ENCODE peak calls at places on chromosomes 3 and 15, in five cellular contexts. K, P, J, B and S are unnamed samples.
A peak's percentile ranks its signal among the peaks of the same experiment; 100 is the strongest.

GRCh38 chr3:133759740-133760069 is 13.5 kb downstream of the TF start:
- DNase-seq in K (no peak), P (no peak), J (no peak), B (no peak), S (no peak)

GRCh38 chr3:25678581-25678980 is 13.9 kb upstream of the TOP2B start:
- DNase-seq in K (no peak), P (no peak), J (no peak), B (no peak), S (no peak)

GRCh38 chr3:11826628-11827265 is 19.9 kb downstream of the TAMM41 start:
- DNase-seq in K (no peak), P (peak; percentile 79), J (peak; percentile 79), B (no peak), S (no peak)

GRCh38 chr15:71705151-71705550 is 105.2 kb upstream of the NR2E3 start:
- DNase-seq in K (peak; percentile 33), P (no peak), J (peak; percentile 28), B (no peak), S (peak; percentile 89)

GRCh38 chr15:92915766-92916435 is 15.8 kb downstream of the CHD2 start:
- DNase-seq in K (no peak), P (peak; percentile 83), J (peak; percentile 47), B (no peak), S (peak; percentile 72)

GRCh38 chr15:101684384-101684783 is 32.2 kb upstream of the TM2D3 start:
- DNase-seq in K (no peak), P (peak; percentile 91), J (peak; percentile 82), B (peak; percentile 92), S (no peak)

GRCh38 chr15:31203999-31204398 is 102.5 kb upstream of the TRPM1 start:
- DNase-seq in K (no peak), P (no peak), J (no peak), B (no peak), S (no peak)

GRCh38 chr15:57306305-57306943 is 69.9 kb upstream of the CGNL1 start:
- DNase-seq in K (peak; percentile 93), P (peak; percentile 90), J (peak; percentile 28), B (peak; percentile 65), S (peak; percentile 91)

GRCh38 chr3:27666708-27667107 is 55.4 kb downstream of the EOMES start:
- DNase-seq in K (peak; percentile 87), P (peak; percentile 35), J (peak; percentile 80), B (peak; percentile 56), S (peak; percentile 90)

GRCh38 chr3:158702815-158703481 is 29.3 kb downstream of the RARRES1 start:
- DNase-seq in K (no peak), P (no peak), J (peak; percentile 85), B (peak; percentile 60), S (no peak)

GRCh38 chr3:157501863-157502262 is 1.4 kb downstream of the VEPH1 start:
- DNase-seq in K (peak; percentile 32), P (no peak), J (no peak), B (no peak), S (peak; percentile 64)

GRCh38 chr3:111616417-111617105 is 21.4 kb upstream of the ZBED2 start:
- DNase-seq in K (no peak), P (peak; percentile 19), J (peak; percentile 18), B (no peak), S (no peak)

GRCh38 chr15:73284073-73284472 is 84.7 kb downstream of the HCN4 start:
- DNase-seq in K (no peak), P (peak; percentile 47), J (peak; percentile 43), B (no peak), S (no peak)

GRCh38 chr3:87233805-87234204 is 6.7 kb downstream of the CHMP2B start:
- DNase-seq in K (no peak), P (no peak), J (no peak), B (no peak), S (no peak)

GRCh38 chr3:134352031-134352671 is 22.1 kb downstream of the AMOTL2 start:
- DNase-seq in K (no peak), P (peak; percentile 100), J (no peak), B (no peak), S (peak; percentile 79)

GRCh38 chr15:74444106-74445062 is 10.6 kb upstream of the SEMA7A start:
- DNase-seq in K (no peak), P (no peak), J (no peak), B (no peak), S (no peak)

GRCh38 chr3:101381809-101382208 is 61.4 kb upstream of the IMPG2 start:
- DNase-seq in K (no peak), P (peak; percentile 50), J (peak; percentile 58), B (peak; percentile 51), S (peak; percentile 50)

GRCh38 chr15:96247631-96248305 is 82.7 kb upstream of the NR2F2 start:
- DNase-seq in K (no peak), P (peak; percentile 68), J (peak; percentile 44), B (no peak), S (no peak)

GRCh38 chr3:188469228-188469885 is 315.4 kb downstream of the LPP start:
- DNase-seq in K (no peak), P (no peak), J (no peak), B (peak; percentile 88), S (no peak)

GRCh38 chr15:52136471-52136993 is 24.0 kb upstream of the BCL2L10 start:
- DNase-seq in K (no peak), P (no peak), J (peak; percentile 52), B (peak; percentile 52), S (no peak)

GRCh38 chr3:133280591-133280990 is 119.3 kb upstream of the BFSP2 start:
- DNase-seq in K (no peak), P (no peak), J (no peak), B (no peak), S (no peak)

GRCh38 chr3:161072076-161072697 is 33.0 kb downstream of the B3GALNT1 start:
- DNase-seq in K (no peak), P (no peak), J (no peak), B (no peak), S (no peak)

GRCh38 chr15:80105193-80105984 is 45.9 kb downstream of the ZFAND6 start:
- DNase-seq in K (no peak), P (no peak), J (peak; percentile 89), B (peak; percentile 73), S (no peak)

GRCh38 chr3:106945435-106945834 is 431.8 kb upstream of the CCDC54 start:
- DNase-seq in K (no peak), P (peak; percentile 8), J (peak; percentile 20), B (no peak), S (no peak)

GRCh38 chr3:46607603-46608028 is 4.7 kb upstream of the FAM240A start:
- DNase-seq in K (peak; percentile 77), P (peak; percentile 42), J (no peak), B (peak; percentile 15), S (peak; percentile 87)

GRCh38 chr3:135966875-135967274 is 1.3 kb downstream of the PPP2R3A start:
- DNase-seq in K (no peak), P (no peak), J (no peak), B (peak; percentile 23), S (peak; percentile 10)

GRCh38 chr3:143295201-143296080 is 175.9 kb downstream of the CHST2 start:
- DNase-seq in K (no peak), P (no peak), J (no peak), B (no peak), S (peak; percentile 27)

GRCh38 chr15:71469393-71469792 is 341.0 kb upstream of the NR2E3 start:
- DNase-seq in K (peak; percentile 36), P (peak; percentile 9), J (peak; percentile 12), B (no peak), S (no peak)

GRCh38 chr3:119893769-119894168 is 111.9 kb downstream of the NR1I2 start:
- DNase-seq in K (no peak), P (no peak), J (no peak), B (no peak), S (no peak)

GRCh38 chr3:57078366-57079220 is 18.1 kb downstream of the SPATA12 start:
- DNase-seq in K (peak; percentile 62), P (peak; percentile 95), J (peak; percentile 16), B (peak; percentile 84), S (peak; percentile 78)

GRCh38 chr3:124653788-124654469 is 76.3 kb upstream of the UMPS start:
- DNase-seq in K (no peak), P (no peak), J (no peak), B (no peak), S (no peak)

GRCh38 chr3:134067311-134068161 is 37.8 kb upstream of the SLCO2A1 start:
- DNase-seq in K (no peak), P (no peak), J (no peak), B (no peak), S (no peak)

DNA sequence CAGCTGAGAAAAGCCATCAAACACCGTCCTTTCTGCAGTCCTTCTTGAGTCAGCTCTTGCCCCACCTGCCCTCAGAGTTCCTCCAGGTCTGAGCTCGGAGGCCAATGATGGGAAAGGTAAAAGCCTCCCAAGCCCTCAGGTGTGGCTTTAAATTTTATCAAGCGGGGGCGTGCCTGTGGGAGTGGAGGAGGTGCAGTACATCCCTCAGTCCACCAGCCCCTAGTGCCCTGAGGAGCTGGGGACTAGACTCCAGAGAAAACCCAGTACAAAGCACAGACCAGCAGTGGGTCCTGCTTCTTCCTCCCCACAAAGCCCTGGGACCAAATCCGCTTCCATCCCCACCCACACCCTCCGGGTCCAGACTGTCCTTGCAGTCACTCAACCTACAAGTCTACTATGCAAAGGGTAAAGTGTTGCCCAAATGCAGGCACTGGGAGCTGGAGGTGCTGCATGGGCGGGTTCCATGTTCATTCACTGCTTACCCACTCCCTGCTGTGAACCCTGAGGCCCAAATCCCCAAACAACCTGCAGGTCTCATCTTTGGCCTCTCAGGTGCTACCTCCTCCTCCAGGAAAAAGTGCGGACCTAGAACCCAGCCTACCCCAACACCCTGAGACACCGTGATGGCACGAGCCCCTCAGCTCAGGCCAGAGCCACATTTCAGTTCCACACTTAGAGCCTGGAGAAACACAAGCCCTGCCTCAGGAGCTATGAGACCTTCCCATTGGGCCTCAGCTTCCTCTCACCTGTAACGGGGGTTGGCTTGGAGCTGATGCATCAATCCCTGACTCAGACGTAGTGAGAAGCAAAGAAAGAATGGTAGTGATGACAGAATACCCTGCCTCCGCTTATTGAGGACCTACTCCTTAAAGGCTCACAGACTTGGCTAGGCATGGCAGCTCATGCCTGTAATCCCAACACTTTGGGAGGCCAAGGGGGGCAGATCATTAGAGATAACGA is 2.4 kb downstream of the PFKFB4 start:
- DNase-seq in K (no peak), P (peak; percentile 82), J (no peak), B (no peak), S (peak; percentile 45)
- H3K23ac ChIP-seq in K (no peak overlapping the region), P (no peak overlapping the region), J (no peak overlapping the region), B (no peak overlapping the region), S (no peak overlapping the region)

GRCh38 chr15:98775498-98776230 is 127.3 kb downstream of the IGF1R start:
- DNase-seq in K (no peak), P (no peak), J (no peak), B (no peak), S (no peak)
- H3K9ac ChIP-seq in K (no peak overlapping the region), P (no peak overlapping the region), J (no peak overlapping the region), B (no peak overlapping the region), S (no peak overlapping the region)

DNA sequence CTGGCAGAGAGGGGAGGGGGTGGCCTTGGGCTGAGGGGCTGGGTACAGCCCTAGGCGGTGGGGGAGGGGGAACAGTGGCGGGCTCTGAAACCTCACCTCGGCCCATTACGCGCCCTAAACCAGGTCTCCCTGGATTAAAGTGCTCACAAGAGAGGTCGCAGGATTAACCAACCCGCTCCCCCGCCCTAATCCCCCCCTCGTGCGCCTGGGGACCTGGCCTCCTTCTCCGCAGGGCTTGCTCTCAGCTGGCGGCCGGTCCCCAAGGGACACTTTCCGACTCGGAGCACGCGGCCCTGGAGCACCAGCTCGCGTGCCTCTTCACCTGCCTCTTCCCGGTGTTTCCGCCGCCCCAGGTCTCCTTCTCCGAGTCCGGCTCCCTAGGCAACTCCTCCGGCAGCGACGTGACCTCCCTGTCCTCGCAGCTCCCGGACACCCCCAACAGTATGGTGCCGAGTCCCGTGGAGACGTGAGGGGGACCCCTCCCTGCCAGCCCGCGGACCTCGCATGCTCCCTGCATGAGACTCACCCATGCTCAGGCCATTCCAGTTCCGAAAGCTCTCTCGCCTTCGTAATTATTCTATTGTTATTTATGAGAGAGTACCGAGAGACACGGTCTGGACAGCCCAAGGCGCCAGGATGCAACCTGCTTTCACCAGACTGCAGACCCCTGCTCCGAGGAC is 4.9 kb downstream of the ISL2 start:
- DNase-seq in K (peak; percentile 76), P (peak; percentile 12), J (no peak), B (no peak), S (peak; percentile 33)
- H3K23ac ChIP-seq in K (no peak overlapping the region), P (no peak overlapping the region), J (no peak overlapping the region), B (no peak overlapping the region), S (no peak overlapping the region)

GRCh38 chr3:195809291-195809785 is 2.4 kb downstream of the MUC4 start:
- DNase-seq in K (no peak), P (no peak), J (no peak), B (no peak), S (no peak)
- H3K9ac ChIP-seq in K (no peak overlapping the region), P (no peak overlapping the region), J (no peak overlapping the region), B (no peak overlapping the region), S (no peak overlapping the region)